ENCODE peak calls at places on chromosomes 6 and 20, in five cellular contexts. R, P, H, G and Q are unnamed samples.

GRCh38 chr6:141370438-141370837 is 762.3 kb upstream of the GJE1 start:
- DNase-seq in P (no peak), R (no peak), H (no peak), G (no peak), Q (no peak)

GRCh38 chr20:51923611-51924010 is 121.3 kb upstream of the SALL4 start:
- DNase-seq in H (no peak), R (no peak), G (no peak), P (no peak), Q (no peak)

GRCh38 chr6:53673138-53673801 is 7.7 kb upstream of the KLHL31 start:
- DNase-seq in R (no peak), P (peak; percentile 89), G (peak; percentile 10), H (peak; percentile 80), Q (no peak)

GRCh38 chr6:147779624-147780023 is 271.1 kb downstream of the SAMD5 start:
- DNase-seq in G (no peak), R (no peak), H (no peak), P (no peak), Q (no peak)

GRCh38 chr6:158231551-158232444 is 63.6 kb downstream of the GTF2H5 start:
- DNase-seq in H (peak; percentile 76), P (peak; percentile 51), R (peak; percentile 78), G (peak; percentile 73), Q (no peak)

GRCh38 chr20:50187403-50188051 is 3.1 kb upstream of the CEBPB start:
- DNase-seq in R (no peak), G (peak; percentile 32), P (peak; percentile 70), H (peak; percentile 66), Q (no peak)

GRCh38 chr20:53608456-53609413 is 15.1 kb upstream of the ZNF217 start:
- DNase-seq in G (peak; percentile 31), H (peak; percentile 72), P (no peak), R (peak; percentile 29), Q (no peak)

GRCh38 chr6:167894965-167895364 is 68.3 kb downstream of the AFDN start:
- DNase-seq in G (no peak), H (no peak), P (no peak), R (no peak), Q (no peak)

GRCh38 chr6:20197251-20197650 is 15.0 kb downstream of the MBOAT1 start:
- DNase-seq in R (no peak), P (no peak), H (no peak), G (no peak), Q (no peak)

GRCh38 chr6:158639056-158639455 is 5.5 kb downstream of the DYNLT1 start:
- DNase-seq in R (peak; percentile 10), G (no peak), P (no peak), H (no peak), Q (no peak)

GRCh38 chr6:1630771-1631217 is 21.1 kb downstream of the FOXC1 start:
- DNase-seq in R (no peak), H (peak; percentile 78), P (peak; percentile 85), G (peak; percentile 60), Q (no peak)

GRCh38 chr6:101722481-101722880 is 329.0 kb downstream of the GRIK2 start:
- DNase-seq in G (no peak), P (no peak), H (peak; percentile 54), R (no peak), Q (no peak)

GRCh38 chr6:6686748-6687601 is 98.5 kb downstream of the LY86 start:
- DNase-seq in G (peak; percentile 99), P (peak; percentile 92), H (peak; percentile 88), R (peak; percentile 99), Q (peak; percentile 76)

GRCh38 chr6:91645811-91646210 is 1058.9 kb upstream of the MAP3K7 start:
- DNase-seq in H (no peak), G (no peak), R (no peak), P (no peak), Q (no peak)

GRCh38 chr6:110482774-110483400 is 6.5 kb upstream of the SLC22A16 start:
- DNase-seq in R (no peak), G (no peak), P (no peak), H (no peak), Q (no peak)

GRCh38 chr6:144266091-144266649 is 19.0 kb upstream of the UTRN start:
- DNase-seq in H (peak; percentile 88), G (peak; percentile 87), R (peak; percentile 29), P (peak; percentile 93), Q (no peak)

DNA sequence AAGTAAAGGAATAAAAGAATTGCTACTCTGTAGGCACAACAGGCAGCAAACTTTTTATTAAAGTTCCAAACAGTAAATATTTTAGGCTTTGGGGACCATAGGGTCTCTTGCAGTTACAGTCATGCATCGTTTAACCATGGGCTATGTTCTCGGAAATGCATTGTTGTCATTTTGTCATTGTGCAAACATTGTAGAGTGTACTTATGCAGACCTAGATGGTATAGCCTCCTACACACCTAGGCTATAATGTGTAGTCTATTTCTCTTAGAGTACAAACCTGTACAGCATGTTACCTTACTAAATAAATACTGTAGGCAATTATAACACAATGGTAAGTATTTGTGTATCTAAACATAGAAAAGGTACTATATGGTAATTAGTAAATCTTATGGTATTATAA is 54.7 kb downstream of the CDS2 start:
- DNase-seq in H (no peak), P (no peak), G (no peak), R (no peak), Q (no peak)
- H3K27ac ChIP-seq in H (no peak overlapping the region), P (no peak overlapping the region), G (no peak overlapping the region), R (peak overlapping the region; percentile 31), Q (peak overlapping the region; percentile 71)

DNA sequence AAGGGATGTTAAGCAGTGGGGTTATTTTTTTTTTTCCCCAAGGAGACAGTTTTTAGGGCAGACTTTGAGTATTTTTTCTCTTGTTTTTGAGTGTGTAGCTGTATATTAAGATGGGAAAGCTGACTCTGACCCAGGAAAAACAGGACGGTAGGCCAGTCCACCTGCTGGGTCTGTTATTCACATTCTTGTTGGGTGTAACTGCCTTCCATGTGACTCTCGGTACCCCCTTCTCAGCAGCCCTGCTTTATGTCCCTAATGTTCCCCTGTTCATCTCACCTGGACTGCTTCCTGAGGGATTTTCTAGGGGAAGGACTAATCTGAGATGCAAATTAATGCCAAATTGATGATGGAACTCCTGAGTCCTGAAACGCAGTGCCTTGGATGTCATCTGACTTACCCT is 21.9 kb downstream of the FOXO3 start:
- DNase-seq in R (no peak), P (no peak), G (no peak), H (no peak), Q (no peak)
- H3K4me1 ChIP-seq in R (peaks cover 100% of the 10 kb centered on the region), P (peaks cover 77% of the 10 kb centered on the region), G (peaks cover 97% of the 10 kb centered on the region), H (peaks cover 47% of the 10 kb centered on the region), Q (peaks cover 89% of the 10 kb centered on the region)

GRCh38 chr20:11012975-11013374 is 339.2 kb upstream of the JAG1 start:
- DNase-seq in P (no peak), G (no peak), H (peak; percentile 84), R (no peak), Q (no peak)

GRCh38 chr20:11008444-11008843 is 334.6 kb upstream of the JAG1 start:
- DNase-seq in P (no peak), R (no peak), G (no peak), H (no peak), Q (no peak)

GRCh38 chr20:11013801-11014200 is 340.0 kb upstream of the JAG1 start:
- DNase-seq in P (no peak), R (no peak), G (no peak), H (no peak), Q (no peak)

GRCh38 chr20:11015440-11015839 is 341.6 kb upstream of the JAG1 start:
- DNase-seq in H (no peak), P (no peak), G (peak; percentile 33), R (no peak), Q (no peak)

DNA sequence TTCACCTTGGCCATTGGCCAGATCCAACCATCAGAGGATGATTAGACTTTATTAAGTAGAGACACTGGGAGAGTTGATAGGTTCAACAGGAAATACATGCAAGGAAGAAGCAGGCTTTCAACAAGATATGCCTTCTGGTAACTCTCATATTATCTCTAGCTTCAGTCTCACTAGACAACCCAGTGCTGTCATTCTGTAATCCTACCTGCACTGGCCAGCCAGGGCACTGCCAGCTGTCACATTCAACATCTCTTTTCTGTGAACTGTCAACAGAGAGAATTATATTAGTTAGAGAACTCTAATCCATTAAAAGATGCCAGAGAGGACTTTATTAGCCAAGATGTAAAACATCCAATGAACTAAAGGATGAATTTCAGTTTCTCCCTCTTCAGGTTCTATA is 337.9 kb upstream of the JAG1 start:
- DNase-seq in R (no peak), G (no peak), P (no peak), H (no peak), Q (no peak)
- H3K27ac ChIP-seq in R (no peak overlapping the region), G (no peak overlapping the region), P (no peak overlapping the region), H (no peak overlapping the region), Q (no peak overlapping the region)

GRCh38 chr6:107820571-107821261 is 3.4 kb downstream of the SCML4 start:
- DNase-seq in H (peak; percentile 40), P (no peak), R (peak; percentile 53), G (peak; percentile 14), Q (no peak)

GRCh38 chr6:107819976-107820551 is 4.0 kb downstream of the SCML4 start:
- DNase-seq in G (peak; percentile 10), P (no peak), H (peak; percentile 5), R (no peak), Q (no peak)

GRCh38 chr6:107822154-107823046 is 1.7 kb downstream of the SCML4 start:
- DNase-seq in P (no peak), R (no peak), G (peak; percentile 21), H (peak; percentile 4), Q (no peak)

GRCh38 chr6:107823047-107823557 is 1.0 kb downstream of the SCML4 start:
- DNase-seq in H (no peak), P (no peak), G (no peak), R (no peak), Q (no peak)

GRCh38 chr6:107821591-107821990 is 2.5 kb downstream of the SCML4 start:
- DNase-seq in P (no peak), G (no peak), H (no peak), R (no peak), Q (no peak)
- H3K4me1 ChIP-seq in P (no peaks in the 10 kb centered on the region), G (peaks cover 76% of the 10 kb centered on the region), H (peaks cover 21% of the 10 kb centered on the region), R (peaks cover 26% of the 10 kb centered on the region), Q (no peaks in the 10 kb centered on the region)

GRCh38 chr6:145758086-145758485 is 22.8 kb upstream of the EPM2A start:
- DNase-seq in R (no peak), P (no peak), H (no peak), G (no peak), Q (no peak)

GRCh38 chr6:145756170-145756662 is 20.9 kb upstream of the EPM2A start:
- DNase-seq in H (peak; percentile 99), G (peak; percentile 57), P (peak; percentile 66), R (no peak), Q (no peak)

GRCh38 chr6:145752638-145753037 is 17.3 kb upstream of the EPM2A start:
- DNase-seq in R (no peak), G (no peak), H (no peak), P (no peak), Q (no peak)

GRCh38 chr6:145761584-145761983 is 26.3 kb upstream of the EPM2A start:
- DNase-seq in R (no peak), G (no peak), H (no peak), P (no peak), Q (no peak)

GRCh38 chr6:145755682-145756081 is 20.4 kb upstream of the EPM2A start:
- DNase-seq in H (no peak), R (no peak), P (no peak), G (no peak), Q (no peak)
- H3K27ac ChIP-seq in H (no peak overlapping the region), R (no peak overlapping the region), P (no peak overlapping the region), G (no peak overlapping the region), Q (no peak overlapping the region)